ENCODE peak calls at places on chromosomes 2 and 18, in seven cellular contexts. One of them, this sample, is unnamed.
A peak's percentile ranks its signal among the peaks of the same experiment; 100 is the strongest.

GRCh38 chr18:79528846-79529245 is 133.1 kb downstream of the NFATC1 start:
- DNase-seq in RWPE2: peak; percentile 30
- DNase-seq in kidney: peak; percentile 71
- DNase-seq in stomach: peak; percentile 69
- DNase-seq in naive thymus-derived CD4-positive, alpha-beta T cell: peak; percentile 47
- DNase-seq in upper lobe of left lung: no peak
- DNase-seq in thoracic aorta: no peak
- DNase-seq in this sample: peak; percentile 59

GRCh38 chr18:12886498-12887126 is 2.6 kb upstream of the PTPN2 start:
- DNase-seq in RWPE2: no peak
- DNase-seq in kidney: no peak
- DNase-seq in stomach: no peak
- DNase-seq in naive thymus-derived CD4-positive, alpha-beta T cell: no peak
- DNase-seq in upper lobe of left lung: no peak
- DNase-seq in thoracic aorta: no peak
- DNase-seq in this sample: no peak

GRCh38 chr18:24009651-24010333 is 4.8 kb upstream of the TTC39C start:
- DNase-seq in RWPE2: no peak
- DNase-seq in kidney: no peak
- DNase-seq in stomach: no peak
- DNase-seq in naive thymus-derived CD4-positive, alpha-beta T cell: no peak
- DNase-seq in upper lobe of left lung: no peak
- DNase-seq in thoracic aorta: no peak
- DNase-seq in this sample: no peak

GRCh38 chr18:21826641-21827302 is 86.2 kb downstream of the MIB1 start:
- DNase-seq in RWPE2: no peak
- DNase-seq in kidney: no peak
- DNase-seq in stomach: no peak
- DNase-seq in naive thymus-derived CD4-positive, alpha-beta T cell: no peak
- DNase-seq in upper lobe of left lung: no peak
- DNase-seq in thoracic aorta: no peak
- DNase-seq in this sample: no peak

GRCh38 chr2:5867045-5867444 is 174.9 kb downstream of the SOX11 start:
- DNase-seq in RWPE2: no peak
- DNase-seq in kidney: no peak
- DNase-seq in stomach: no peak
- DNase-seq in naive thymus-derived CD4-positive, alpha-beta T cell: no peak
- DNase-seq in upper lobe of left lung: no peak
- DNase-seq in thoracic aorta: no peak
- DNase-seq in this sample: no peak

GRCh38 chr2:64228126-64228678 is 84.0 kb upstream of the PELI1 start:
- DNase-seq in RWPE2: no peak
- DNase-seq in kidney: peak; percentile 93
- DNase-seq in stomach: peak; percentile 75
- DNase-seq in naive thymus-derived CD4-positive, alpha-beta T cell: peak; percentile 38
- DNase-seq in upper lobe of left lung: peak; percentile 92
- DNase-seq in thoracic aorta: peak; percentile 13
- DNase-seq in this sample: peak; percentile 86

GRCh38 chr2:72745679-72746368 is 80.0 kb downstream of the EXOC6B start:
- DNase-seq in RWPE2: no peak
- DNase-seq in kidney: no peak
- DNase-seq in stomach: no peak
- DNase-seq in naive thymus-derived CD4-positive, alpha-beta T cell: no peak
- DNase-seq in upper lobe of left lung: no peak
- DNase-seq in thoracic aorta: no peak
- DNase-seq in this sample: no peak

GRCh38 chr18:46341989-46342525 is 237.9 kb downstream of the HAUS1 start:
- DNase-seq in RWPE2: no peak
- DNase-seq in kidney: no peak
- DNase-seq in stomach: no peak
- DNase-seq in naive thymus-derived CD4-positive, alpha-beta T cell: no peak
- DNase-seq in upper lobe of left lung: no peak
- DNase-seq in thoracic aorta: no peak
- DNase-seq in this sample: no peak

GRCh38 chr2:57720728-57721627 is 325.6 kb upstream of the VRK2 start:
- DNase-seq in RWPE2: no peak
- DNase-seq in kidney: no peak
- DNase-seq in stomach: no peak
- DNase-seq in naive thymus-derived CD4-positive, alpha-beta T cell: no peak
- DNase-seq in upper lobe of left lung: no peak
- DNase-seq in thoracic aorta: no peak
- DNase-seq in this sample: no peak

GRCh38 chr2:235143789-235144188 is 192.0 kb downstream of the SH3BP4 start:
- DNase-seq in RWPE2: no peak
- DNase-seq in kidney: no peak
- DNase-seq in stomach: no peak
- DNase-seq in naive thymus-derived CD4-positive, alpha-beta T cell: no peak
- DNase-seq in upper lobe of left lung: no peak
- DNase-seq in thoracic aorta: no peak
- DNase-seq in this sample: no peak

GRCh38 chr2:37582371-37582770 is 89.1 kb downstream of the CDC42EP3 start:
- DNase-seq in RWPE2: no peak
- DNase-seq in kidney: no peak
- DNase-seq in stomach: no peak
- DNase-seq in naive thymus-derived CD4-positive, alpha-beta T cell: no peak
- DNase-seq in upper lobe of left lung: no peak
- DNase-seq in thoracic aorta: no peak
- DNase-seq in this sample: no peak

GRCh38 chr2:63849381-63850203 is 7.9 kb downstream of the UGP2 start:
- DNase-seq in RWPE2: no peak
- DNase-seq in kidney: no peak
- DNase-seq in stomach: no peak
- DNase-seq in naive thymus-derived CD4-positive, alpha-beta T cell: no peak
- DNase-seq in upper lobe of left lung: no peak
- DNase-seq in thoracic aorta: no peak
- DNase-seq in this sample: no peak

GRCh38 chr18:50745946-50746345 is 73.9 kb downstream of the MRO start:
- DNase-seq in RWPE2: no peak
- DNase-seq in kidney: no peak
- DNase-seq in stomach: no peak
- DNase-seq in naive thymus-derived CD4-positive, alpha-beta T cell: no peak
- DNase-seq in upper lobe of left lung: no peak
- DNase-seq in thoracic aorta: no peak
- DNase-seq in this sample: no peak

GRCh38 chr2:213036836-213037235 is 114.6 kb downstream of the IKZF2 start:
- DNase-seq in RWPE2: no peak
- DNase-seq in kidney: no peak
- DNase-seq in stomach: no peak
- DNase-seq in naive thymus-derived CD4-positive, alpha-beta T cell: no peak
- DNase-seq in upper lobe of left lung: no peak
- DNase-seq in thoracic aorta: no peak
- DNase-seq in this sample: no peak

GRCh38 chr2:64202206-64202864 is 58.1 kb upstream of the PELI1 start:
- DNase-seq in RWPE2: no peak
- DNase-seq in kidney: no peak
- DNase-seq in stomach: no peak
- DNase-seq in naive thymus-derived CD4-positive, alpha-beta T cell: no peak
- DNase-seq in upper lobe of left lung: no peak
- DNase-seq in thoracic aorta: no peak
- DNase-seq in this sample: no peak

DNA sequence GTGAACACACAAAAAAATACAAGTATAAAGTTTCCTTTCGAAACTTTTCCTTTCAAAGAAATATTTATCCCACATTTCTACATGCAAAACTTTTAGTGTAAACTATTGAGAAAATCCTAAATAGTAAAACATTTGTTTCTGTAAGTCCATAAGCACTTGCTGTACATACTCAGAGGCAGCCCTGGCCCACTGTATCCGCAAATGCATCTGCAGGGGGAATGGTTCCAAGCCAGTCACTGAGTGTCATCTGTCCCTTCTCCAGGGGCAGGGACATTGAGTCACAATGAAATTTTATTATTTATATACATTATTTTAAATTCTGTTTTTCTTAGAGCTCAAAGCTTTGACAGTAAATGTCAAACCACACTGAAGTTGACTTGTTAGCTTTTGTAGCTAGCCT is 367.1 kb downstream of the MTX2 start:
- DNase-seq in RWPE2: no peak
- DNase-seq in kidney: no peak
- DNase-seq in stomach: no peak
- DNase-seq in naive thymus-derived CD4-positive, alpha-beta T cell: no peak
- DNase-seq in upper lobe of left lung: no peak
- DNase-seq in thoracic aorta: no peak
- DNase-seq in this sample: no peak
- H3K27ac ChIP-seq in RWPE2: no peak overlapping the region
- H3K27ac ChIP-seq in kidney: no peak overlapping the region
- H3K27ac ChIP-seq in stomach: no peak overlapping the region
- H3K27ac ChIP-seq in naive thymus-derived CD4-positive, alpha-beta T cell: no peak overlapping the region
- H3K27ac ChIP-seq in upper lobe of left lung: no peak overlapping the region
- H3K27ac ChIP-seq in thoracic aorta: no peak overlapping the region
- H3K27ac ChIP-seq in this sample: no peak overlapping the region

DNA sequence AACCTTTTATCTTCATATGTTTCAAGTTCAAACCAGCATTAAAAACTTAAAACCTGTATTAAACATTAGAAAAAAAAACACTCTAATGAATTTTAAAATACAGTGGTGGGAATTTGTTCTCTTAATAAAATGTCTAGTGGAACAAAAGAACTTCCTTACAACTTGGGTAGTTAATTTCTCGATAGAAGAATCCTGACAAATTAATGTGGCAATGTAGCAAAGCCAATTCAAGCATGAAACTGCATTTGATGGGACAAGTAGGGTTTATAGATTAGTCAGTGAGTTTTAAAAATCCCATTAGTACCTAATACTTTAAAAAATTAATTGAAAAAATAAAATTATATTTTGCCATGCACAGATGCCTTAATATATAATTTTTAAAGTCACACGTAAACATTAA is 59.4 kb downstream of the PDE1A start:
- DNase-seq in RWPE2: no peak
- DNase-seq in kidney: no peak
- DNase-seq in stomach: no peak
- DNase-seq in naive thymus-derived CD4-positive, alpha-beta T cell: no peak
- DNase-seq in upper lobe of left lung: no peak
- DNase-seq in thoracic aorta: no peak
- DNase-seq in this sample: no peak
- H3K27ac ChIP-seq in RWPE2: no peak overlapping the region
- H3K27ac ChIP-seq in kidney: no peak overlapping the region
- H3K27ac ChIP-seq in stomach: peak overlapping the region; percentile 60
- H3K27ac ChIP-seq in naive thymus-derived CD4-positive, alpha-beta T cell: no peak overlapping the region
- H3K27ac ChIP-seq in upper lobe of left lung: no peak overlapping the region
- H3K27ac ChIP-seq in thoracic aorta: no peak overlapping the region
- H3K27ac ChIP-seq in this sample: peak overlapping the region; percentile 53

DNA sequence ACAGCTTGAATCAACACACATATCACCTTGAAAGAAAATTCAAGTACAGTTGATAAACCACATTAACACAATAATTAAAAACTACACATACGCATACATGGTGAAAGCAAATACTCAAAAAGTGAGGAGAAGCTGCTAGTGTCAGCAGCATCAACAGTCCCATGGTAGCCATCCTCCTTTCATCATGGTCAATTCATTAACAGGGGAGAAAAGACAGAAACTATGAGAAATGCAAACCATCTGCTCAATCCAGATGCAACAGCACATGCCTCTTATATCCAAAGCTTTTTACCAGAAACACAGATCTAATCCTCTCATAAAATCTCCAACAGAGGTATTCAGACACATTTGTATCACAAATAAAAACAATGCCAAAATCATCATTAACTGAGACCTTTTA is 81.9 kb upstream of the CHRNA1 start:
- DNase-seq in RWPE2: no peak
- DNase-seq in kidney: no peak
- DNase-seq in stomach: no peak
- DNase-seq in naive thymus-derived CD4-positive, alpha-beta T cell: no peak
- DNase-seq in upper lobe of left lung: no peak
- DNase-seq in thoracic aorta: no peak
- DNase-seq in this sample: no peak
- H3K27ac ChIP-seq in RWPE2: no peak overlapping the region
- H3K27ac ChIP-seq in kidney: no peak overlapping the region
- H3K27ac ChIP-seq in stomach: no peak overlapping the region
- H3K27ac ChIP-seq in naive thymus-derived CD4-positive, alpha-beta T cell: no peak overlapping the region
- H3K27ac ChIP-seq in upper lobe of left lung: no peak overlapping the region
- H3K27ac ChIP-seq in thoracic aorta: no peak overlapping the region
- H3K27ac ChIP-seq in this sample: peak overlapping the region; percentile 55

GRCh38 chr2:66688951-66689350 is 254.0 kb downstream of the MEIS1 start:
- DNase-seq in RWPE2: no peak
- DNase-seq in kidney: no peak
- DNase-seq in stomach: no peak
- DNase-seq in naive thymus-derived CD4-positive, alpha-beta T cell: no peak
- DNase-seq in upper lobe of left lung: no peak
- DNase-seq in thoracic aorta: no peak
- DNase-seq in this sample: no peak
- H3K27ac ChIP-seq in RWPE2: no peak overlapping the region
- H3K27ac ChIP-seq in kidney: peak overlapping the region; percentile 74
- H3K27ac ChIP-seq in stomach: no peak overlapping the region
- H3K27ac ChIP-seq in naive thymus-derived CD4-positive, alpha-beta T cell: no peak overlapping the region
- H3K27ac ChIP-seq in upper lobe of left lung: peak overlapping the region; percentile 40
- H3K27ac ChIP-seq in thoracic aorta: no peak overlapping the region
- H3K27ac ChIP-seq in this sample: no peak overlapping the region

GRCh38 chr2:10399358-10399757 is 48.8 kb downstream of the ODC1 start:
- DNase-seq in RWPE2: no peak
- DNase-seq in kidney: no peak
- DNase-seq in stomach: no peak
- DNase-seq in naive thymus-derived CD4-positive, alpha-beta T cell: no peak
- DNase-seq in upper lobe of left lung: no peak
- DNase-seq in thoracic aorta: no peak
- DNase-seq in this sample: no peak
- H3K27ac ChIP-seq in RWPE2: no peak overlapping the region
- H3K27ac ChIP-seq in kidney: no peak overlapping the region
- H3K27ac ChIP-seq in stomach: peak overlapping the region; percentile 77
- H3K27ac ChIP-seq in naive thymus-derived CD4-positive, alpha-beta T cell: peak overlapping the region; percentile 52
- H3K27ac ChIP-seq in upper lobe of left lung: peak overlapping the region; percentile 79
- H3K27ac ChIP-seq in thoracic aorta: no peak overlapping the region
- H3K27ac ChIP-seq in this sample: no peak overlapping the region

GRCh38 chr2:217926801-217927200 is 76.0 kb downstream of the TNS1 start:
- DNase-seq in RWPE2: no peak
- DNase-seq in kidney: no peak
- DNase-seq in stomach: no peak
- DNase-seq in naive thymus-derived CD4-positive, alpha-beta T cell: no peak
- DNase-seq in upper lobe of left lung: no peak
- DNase-seq in thoracic aorta: no peak
- DNase-seq in this sample: no peak

GRCh38 chr2:217928324-217929293 is 74.2 kb downstream of the TNS1 start:
- DNase-seq in RWPE2: no peak
- DNase-seq in kidney: no peak
- DNase-seq in stomach: no peak
- DNase-seq in naive thymus-derived CD4-positive, alpha-beta T cell: no peak
- DNase-seq in upper lobe of left lung: peak; percentile 91
- DNase-seq in thoracic aorta: no peak
- DNase-seq in this sample: no peak

GRCh38 chr2:217929757-217930707 is 72.8 kb downstream of the TNS1 start:
- DNase-seq in RWPE2: no peak
- DNase-seq in kidney: no peak
- DNase-seq in stomach: no peak
- DNase-seq in naive thymus-derived CD4-positive, alpha-beta T cell: no peak
- DNase-seq in upper lobe of left lung: peak; percentile 79
- DNase-seq in thoracic aorta: no peak
- DNase-seq in this sample: peak; percentile 96

GRCh38 chr2:217929294-217929671 is 73.5 kb downstream of the TNS1 start:
- DNase-seq in RWPE2: no peak
- DNase-seq in kidney: no peak
- DNase-seq in stomach: no peak
- DNase-seq in naive thymus-derived CD4-positive, alpha-beta T cell: no peak
- DNase-seq in upper lobe of left lung: no peak
- DNase-seq in thoracic aorta: no peak
- DNase-seq in this sample: no peak

GRCh38 chr2:217927601-217928323 is 75.0 kb downstream of the TNS1 start:
- DNase-seq in RWPE2: no peak
- DNase-seq in kidney: no peak
- DNase-seq in stomach: no peak
- DNase-seq in naive thymus-derived CD4-positive, alpha-beta T cell: no peak
- DNase-seq in upper lobe of left lung: no peak
- DNase-seq in thoracic aorta: no peak
- DNase-seq in this sample: no peak
- H3K27ac ChIP-seq in RWPE2: peak overlapping the region; percentile 43
- H3K27ac ChIP-seq in kidney: peak overlapping the region; percentile 94
- H3K27ac ChIP-seq in stomach: peak overlapping the region; percentile 92
- H3K27ac ChIP-seq in naive thymus-derived CD4-positive, alpha-beta T cell: no peak overlapping the region
- H3K27ac ChIP-seq in upper lobe of left lung: peak overlapping the region; percentile 99
- H3K27ac ChIP-seq in thoracic aorta: peak overlapping the region; percentile 99
- H3K27ac ChIP-seq in this sample: peak overlapping the region; percentile 95

This sample was measured in tibial artery.